ENCODE peak calls at places on chromosomes 2 and 18, in five cellular contexts. G is SK-N-SH, J is right lobe of liver, U is IMR-90, C is neural crest cell. M is an unnamed sample.
A peak's percentile ranks its signal among the peaks of the same experiment; 100 is the strongest.

GRCh38 chr2:9135804-9136558 is 70.6 kb upstream of the ASAP2 start:
- DNase-seq in G (no peak), J (no peak), U (peak; percentile 86), C (no peak), M (no peak)

GRCh38 chr2:198283149-198283548 is 478.8 kb downstream of the PLCL1 start:
- DNase-seq in G (no peak), J (no peak), U (no peak), C (no peak), M (no peak)

GRCh38 chr2:179031731-179032408 is 18.1 kb downstream of the CCDC141 start:
- DNase-seq in G (no peak), J (no peak), U (peak; percentile 1), C (no peak), M (no peak)

GRCh38 chr2:144939590-144939989 is 419.7 kb upstream of the ZEB2 start:
- DNase-seq in G (peak; percentile 18), J (no peak), U (no peak), C (no peak), M (no peak)

GRCh38 chr2:64792995-64793639 is 139.4 kb upstream of the SERTAD2 start:
- DNase-seq in G (no peak), J (no peak), U (peak; percentile 53), C (no peak), M (no peak)

GRCh38 chr2:8412586-8412985 is 269.3 kb upstream of the ID2 start:
- DNase-seq in G (no peak), J (no peak), U (no peak), C (no peak), M (no peak)

GRCh38 chr18:47992903-47993302 is 62.4 kb upstream of the SMAD2 start:
- DNase-seq in G (no peak), J (no peak), U (no peak), C (no peak), M (no peak)

GRCh38 chr2:189783451-189783926 is 650 bp downstream of the ORMDL1 start:
- DNase-seq in G (peak; percentile 40), J (no peak), U (peak; percentile 49), C (no peak), M (no peak)

GRCh38 chr18:36126668-36127067 is 2.5 kb downstream of the SLC39A6 start:
- DNase-seq in G (no peak), J (no peak), U (no peak), C (no peak), M (no peak)

GRCh38 chr2:118372876-118373597 is 284.8 kb downstream of the INSIG2 start:
- DNase-seq in G (no peak), J (no peak), U (no peak), C (no peak), M (no peak)

GRCh38 chr18:79950440-79951341 is 762 bp downstream of the SLC66A2 start:
- DNase-seq in G (peak; percentile 84), J (peak; percentile 66), U (peak; percentile 12), C (no peak), M (peak; percentile 41)

GRCh38 chr2:221596192-221596591 is 24.1 kb upstream of the EPHA4 start:
- DNase-seq in G (no peak), J (no peak), U (peak; percentile 80), C (no peak), M (no peak)

GRCh38 chr2:28729698-28730097 is 21.9 kb upstream of the PPP1CB start:
- DNase-seq in G (no peak), J (no peak), U (peak; percentile 65), C (no peak), M (no peak)

GRCh38 chr2:145801210-145801609 is 1281.3 kb upstream of the ZEB2 start:
- DNase-seq in G (no peak), J (no peak), U (no peak), C (no peak), M (no peak)

GRCh38 chr2:207265363-207265762 is 99.6 kb upstream of the KLF7 start:
- DNase-seq in G (no peak), J (no peak), U (no peak), C (no peak), M (no peak)

GRCh38 chr18:35039633-35040032 is 1.6 kb upstream of the MAPRE2 start:
- DNase-seq in G (no peak), J (no peak), U (peak; percentile 22), C (no peak), M (no peak)

GRCh38 chr2:202024871-202025270 is 8.8 kb upstream of the FZD7 start:
- DNase-seq in G (no peak), J (no peak), U (no peak), C (no peak), M (no peak)

GRCh38 chr2:202025816-202026215 is 7.8 kb upstream of the FZD7 start:
- DNase-seq in G (no peak), J (no peak), U (no peak), C (no peak), M (no peak)

GRCh38 chr2:202023904-202024266 is 9.8 kb upstream of the FZD7 start:
- DNase-seq in G (no peak), J (no peak), U (no peak), C (no peak), M (no peak)

GRCh38 chr2:202022755-202023154 is 10.9 kb upstream of the FZD7 start:
- DNase-seq in G (no peak), J (no peak), U (no peak), C (no peak), M (no peak)

GRCh38 chr2:202023198-202023903 is 10.3 kb upstream of the FZD7 start:
- DNase-seq in G (no peak), J (no peak), U (no peak), C (no peak), M (no peak)
- TF ChIP-seq CTCF in G (no peak), J (no peak), U (no peak), C (no peak), M (no peak)

GRCh38 chr2:200399636-200400035 is 93.1 kb downstream of the SPATS2L start:
- DNase-seq in G (no peak), J (no peak), U (no peak), C (no peak), M (no peak)

GRCh38 chr2:200399046-200399445 is 92.6 kb downstream of the SPATS2L start:
- DNase-seq in G (no peak), J (no peak), U (peak; percentile 84), C (no peak), M (no peak)

GRCh38 chr2:200394045-200394444 is 87.6 kb downstream of the SPATS2L start:
- DNase-seq in G (no peak), J (no peak), U (no peak), C (no peak), M (no peak)

GRCh38 chr2:200396726-200397348 is 90.3 kb downstream of the SPATS2L start:
- DNase-seq in G (no peak), J (no peak), U (peak; percentile 39), C (no peak), M (no peak)

GRCh38 chr2:200397785-200398184 is 91.3 kb downstream of the SPATS2L start:
- DNase-seq in G (no peak), J (no peak), U (peak; percentile 64), C (no peak), M (no peak)
- TF ChIP-seq CTCF in G (no peak), J (no peak), U (no peak), C (no peak), M (no peak)

GRCh38 chr2:217837001-217837491 is 165.7 kb downstream of the TNS1 start:
- DNase-seq in G (peak; percentile 58), J (peak; percentile 22), U (no peak), C (peak; percentile 28), M (no peak)
- TF ChIP-seq CTCF in G (peak; percentile 24), J (no peak), U (no peak), C (no peak), M (no peak)

GRCh38 chr18:59839931-59840685 is 59.7 kb upstream of the PMAIP1 start:
- DNase-seq in G (no peak), J (no peak), U (no peak), C (no peak), M (no peak)
- TF ChIP-seq CTCF in G (peak; percentile 49), J (no peak), U (peak; percentile 18), C (peak; percentile 26), M (no peak)

DNA sequence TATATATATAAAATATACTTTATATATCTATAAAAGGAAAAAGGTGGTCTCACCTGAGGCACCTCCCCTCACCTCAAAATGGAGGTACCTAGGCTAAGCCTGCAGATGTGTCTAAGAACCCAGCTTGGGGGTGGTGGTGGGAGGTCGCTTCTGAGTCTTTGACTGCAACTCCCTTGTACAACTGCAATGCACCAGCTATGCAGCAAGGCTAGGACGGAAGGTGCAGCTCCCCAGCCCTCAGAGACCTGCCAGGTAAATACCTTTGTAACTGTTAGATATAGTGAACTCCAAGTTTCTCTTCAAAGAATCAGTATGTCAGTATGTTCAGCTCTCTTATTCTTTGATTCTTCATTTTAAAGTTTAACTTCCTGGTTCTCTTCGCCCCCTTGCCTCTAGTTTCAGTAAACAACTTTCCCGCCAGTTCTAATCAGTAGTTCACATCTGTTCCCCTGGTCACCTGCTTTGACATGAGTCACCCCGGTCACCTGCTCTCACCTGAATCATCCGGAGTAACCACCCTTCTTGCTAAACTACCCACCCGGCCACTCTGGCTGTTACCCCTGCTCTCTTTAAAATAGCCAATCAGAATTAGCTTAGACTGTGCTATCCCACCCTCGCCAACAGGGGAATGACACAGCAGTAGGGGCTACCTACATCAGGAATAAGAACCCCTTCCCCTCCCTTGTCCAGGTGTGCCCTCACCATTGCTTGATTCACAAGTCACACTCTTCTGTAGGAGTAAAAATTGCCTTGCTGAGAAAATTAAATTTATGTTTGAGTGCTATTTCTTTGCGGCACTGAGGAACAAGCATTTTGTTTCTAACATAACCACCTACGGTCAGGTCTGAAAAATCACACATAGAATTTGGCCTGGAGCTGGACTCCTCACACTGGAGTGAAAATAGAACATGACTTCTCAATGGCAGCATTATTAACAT is 24.7 kb upstream of the IMPA2 start:
- DNase-seq in G (no peak), J (no peak), U (no peak), C (no peak), M (no peak)
- TF ChIP-seq CTCF in G (no peak), J (no peak), U (no peak), C (no peak), M (no peak)

DNA sequence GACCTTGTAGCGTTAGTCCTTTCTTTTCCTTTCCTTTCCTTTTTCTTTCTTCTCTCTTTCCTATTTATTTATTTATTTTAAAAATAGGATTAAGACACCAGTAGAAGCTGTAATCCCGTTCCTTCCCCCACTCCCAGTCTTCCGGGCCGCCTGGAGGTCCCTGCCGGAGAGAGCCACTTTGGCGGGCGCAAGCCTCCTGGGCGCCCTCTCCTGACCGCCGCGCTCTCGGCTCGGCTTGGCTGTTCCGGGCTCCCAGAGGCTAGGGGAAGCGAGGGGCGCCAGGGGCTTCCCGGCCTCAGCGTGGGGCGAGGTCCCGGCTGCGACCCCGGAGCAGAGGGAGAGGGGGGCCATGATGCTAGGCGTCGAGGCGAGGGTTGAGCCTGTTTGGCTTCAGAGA is 10.9 kb downstream of the MEIS1 start:
- DNase-seq in G (no peak), J (peak; percentile 50), U (no peak), C (no peak), M (no peak)
- TF ChIP-seq CTCF in G (no peak), J (no peak), U (peak; percentile 19), C (peak; percentile 25), M (no peak)

DNA sequence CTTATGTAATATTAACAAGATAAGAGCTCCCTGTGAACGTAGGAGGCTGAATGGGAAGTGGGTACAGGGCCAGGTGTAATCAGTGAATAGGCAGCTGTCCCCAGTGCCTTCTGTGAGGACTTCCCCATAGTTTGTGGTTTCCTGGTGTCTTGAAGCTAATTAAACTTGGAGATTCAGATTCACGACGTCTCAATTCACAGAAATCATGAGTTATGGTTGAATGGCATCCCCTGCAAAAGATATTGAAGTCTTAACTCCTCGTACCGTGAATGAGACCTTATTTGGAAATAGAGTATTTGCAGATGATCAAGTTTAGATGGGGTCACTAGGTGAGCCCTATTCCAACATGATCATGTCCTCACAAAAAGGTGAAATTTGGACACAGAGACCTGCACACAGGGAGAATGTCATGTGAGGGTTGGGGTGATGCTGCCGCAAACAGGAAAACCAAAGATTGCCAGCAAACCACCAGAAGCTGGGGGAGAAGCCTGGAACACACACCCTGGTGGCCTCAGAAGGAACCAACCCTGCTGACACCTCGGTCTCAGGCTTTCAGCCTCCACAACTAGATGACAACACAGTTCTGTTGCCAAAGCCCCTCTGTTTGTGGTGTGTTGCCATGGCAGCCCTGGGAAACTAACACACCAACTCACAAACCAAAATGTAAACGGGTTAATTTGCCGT is 13.2 kb downstream of the ARL4C start:
- DNase-seq in G (no peak), J (no peak), U (no peak), C (no peak), M (peak; percentile 47)
- TF ChIP-seq CTCF in G (peak; percentile 16), J (peak; percentile 22), U (peak; percentile 10), C (peak; percentile 34), M (no peak)